ENCODE peak calls at places on chromosome 4, in nine cellular contexts. C, P, O, Y, J, F, A, M and L are unnamed samples.
A peak's percentile ranks its signal among the peaks of the same experiment; 100 is the strongest.

GRCh38 chr4:169745291-169745690 is 12.5 kb downstream of the HPF1 start:
- DNase-seq in C (no peak), P (peak; percentile 65), O (peak; percentile 48), Y (no peak), J (no peak), F (no peak), A (no peak), M (peak; percentile 68), L (no peak)

GRCh38 chr4:15182600-15183222 is 180.4 kb downstream of the CPEB2 start:
- DNase-seq in C (no peak), P (no peak), O (peak; percentile 49), Y (no peak), J (no peak), F (no peak), A (no peak), M (no peak), L (no peak)

GRCh38 chr4:187586892-187587291 is 408.7 kb upstream of the ZFP42 start:
- DNase-seq in C (no peak), P (peak; percentile 6), O (peak; percentile 5), Y (no peak), J (no peak), F (no peak), A (no peak), M (peak; percentile 29), L (no peak)

GRCh38 chr4:185638548-185639301 is 103.4 kb upstream of the PDLIM3 start:
- DNase-seq in C (no peak), P (peak; percentile 28), O (no peak), Y (no peak), J (no peak), F (no peak), A (no peak), M (peak; percentile 7), L (peak; percentile 22)

GRCh38 chr4:24855741-24856140 is 57.1 kb downstream of the CCDC149 start:
- DNase-seq in C (no peak), P (peak; percentile 29), O (no peak), Y (no peak), J (no peak), F (no peak), A (no peak), M (peak; percentile 45), L (no peak)

GRCh38 chr4:101349346-101350064 is 2.2 kb upstream of the PPP3CA start:
- DNase-seq in C (no peak), P (peak; percentile 68), O (no peak), Y (no peak), J (no peak), F (no peak), A (peak; percentile 73), M (peak; percentile 30), L (no peak)

GRCh38 chr4:185597532-185598188 is 62.4 kb upstream of the PDLIM3 start:
- DNase-seq in C (peak; percentile 20), P (peak; percentile 86), O (peak; percentile 80), Y (peak; percentile 77), J (peak; percentile 54), F (peak; percentile 80), A (peak; percentile 76), M (peak; percentile 73), L (peak; percentile 79)

GRCh38 chr4:17055788-17056187 is 157.3 kb upstream of the LDB2 start:
- DNase-seq in C (no peak), P (peak; percentile 95), O (peak; percentile 89), Y (no peak), J (no peak), F (no peak), A (no peak), M (peak; percentile 90), L (no peak)

GRCh38 chr4:56187601-56188177 is 199.6 kb downstream of the AASDH start:
- DNase-seq in C (no peak), P (no peak), O (no peak), Y (no peak), J (no peak), F (no peak), A (no peak), M (no peak), L (no peak)

GRCh38 chr4:138398297-138398696 is 156.1 kb upstream of the SLC7A11 start:
- DNase-seq in C (no peak), P (no peak), O (no peak), Y (no peak), J (no peak), F (no peak), A (no peak), M (no peak), L (no peak)

GRCh38 chr4:100289980-100290379 is 99.7 kb upstream of the DDIT4L start:
- DNase-seq in C (no peak), P (peak; percentile 44), O (no peak), Y (no peak), J (no peak), F (no peak), A (no peak), M (peak; percentile 40), L (no peak)

DNA sequence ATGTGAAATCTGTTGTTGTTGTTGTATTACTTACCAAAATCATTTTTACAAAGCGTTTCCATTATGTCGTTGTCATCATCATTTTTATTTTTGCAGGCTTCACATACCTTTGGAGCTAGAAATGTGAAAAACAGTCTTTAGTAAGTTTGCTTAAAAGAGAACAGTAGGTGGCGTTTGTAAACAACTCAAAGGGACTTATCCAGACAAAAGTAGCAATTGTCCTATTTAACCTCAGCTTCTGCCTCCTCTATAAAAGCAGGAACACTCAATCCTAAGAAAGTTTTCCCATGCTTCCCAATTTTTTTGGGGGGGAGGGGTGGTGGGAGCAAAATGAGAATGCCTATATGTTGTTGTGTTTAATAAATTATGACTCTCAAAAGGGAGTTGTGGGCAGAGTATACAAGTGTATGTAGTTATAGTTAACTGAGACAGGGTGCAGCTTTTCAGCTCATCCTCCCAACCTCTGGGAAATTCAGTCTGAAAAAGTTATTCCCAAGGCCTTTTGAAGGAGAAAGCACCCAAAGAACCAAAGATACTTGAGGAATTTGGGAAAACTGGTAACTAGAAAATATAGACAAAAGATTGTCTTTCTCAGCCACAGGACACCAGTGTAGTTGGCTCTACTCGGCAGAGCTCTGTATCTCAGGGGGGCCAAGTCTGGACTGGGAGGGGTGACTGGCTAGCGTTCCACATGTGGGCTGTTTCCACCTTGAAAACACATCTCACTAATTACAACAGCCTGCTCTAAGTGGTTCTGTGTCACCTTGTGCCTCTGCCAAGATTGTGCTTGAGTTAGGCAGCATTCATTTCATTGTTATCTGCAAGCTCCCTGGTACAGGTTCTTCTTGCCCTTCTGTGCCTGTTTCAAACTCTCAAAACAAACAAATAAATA is 2.8 kb downstream of the SFRP2 start:
- DNase-seq in C (no peak), P (peak; percentile 67), O (peak; percentile 49), Y (no peak), J (no peak), F (no peak), A (no peak), M (peak; percentile 63), L (no peak)
- TF ChIP-seq CTCF in C (peak; percentile 57), P (peak; percentile 45), O (peak; percentile 41), Y (peak; percentile 60), J (peak; percentile 38), F (no peak), A (no peak), M (peak; percentile 68), L (peak; percentile 34)

GRCh38 chr4:83767017-83767541 is 231.2 kb downstream of the GPAT3 start:
- DNase-seq in C (no peak), P (no peak), O (no peak), Y (no peak), J (no peak), F (no peak), A (no peak), M (no peak), L (no peak)

GRCh38 chr4:83768146-83768545 is 232.2 kb downstream of the GPAT3 start:
- DNase-seq in C (no peak), P (no peak), O (no peak), Y (no peak), J (no peak), F (no peak), A (no peak), M (no peak), L (no peak)

GRCh38 chr4:83772680-83773079 is 236.8 kb downstream of the GPAT3 start:
- DNase-seq in C (no peak), P (no peak), O (peak; percentile 6), Y (no peak), J (no peak), F (no peak), A (no peak), M (no peak), L (no peak)

GRCh38 chr4:83771113-83771705 is 235.3 kb downstream of the GPAT3 start:
- DNase-seq in C (no peak), P (peak; percentile 72), O (peak; percentile 72), Y (peak; percentile 31), J (peak; percentile 21), F (no peak), A (peak; percentile 34), M (peak; percentile 68), L (peak; percentile 48)
- TF ChIP-seq CTCF in C (peak; percentile 67), P (peak; percentile 89), O (peak; percentile 94), Y (peak; percentile 79), J (peak; percentile 80), F (no peak), A (no peak), M (peak; percentile 87), L (peak; percentile 73)

DNA sequence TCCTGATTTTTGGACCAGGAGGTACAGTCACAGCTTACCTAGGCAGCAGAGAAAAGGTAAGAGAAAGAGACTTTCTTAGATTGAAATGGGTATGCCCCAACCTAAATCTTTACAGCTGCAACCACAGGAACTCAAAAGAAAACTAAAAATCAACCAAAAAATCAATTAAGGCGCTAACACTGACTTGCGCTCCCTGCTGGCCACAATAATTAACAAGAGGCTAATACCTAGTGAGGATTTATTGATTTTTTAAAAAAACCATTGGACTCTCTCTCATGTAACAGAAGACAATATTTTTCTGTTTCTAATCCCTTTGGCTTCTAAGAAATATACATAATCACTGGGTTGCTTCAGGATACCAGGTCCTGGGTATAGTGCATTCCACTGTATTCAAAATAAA is 153.9 kb upstream of the TENM3 start:
- DNase-seq in C (no peak), P (peak; percentile 28), O (no peak), Y (no peak), J (no peak), F (no peak), A (no peak), M (no peak), L (peak; percentile 11)
- TF ChIP-seq CTCF in C (peak; percentile 29), P (no peak), O (no peak), Y (peak; percentile 49), J (peak; percentile 68), F (no peak), A (no peak), M (peak; percentile 28), L (peak; percentile 24)

GRCh38 chr4:112522389-112522788 is 6.4 kb upstream of the NEUROG2 start:
- DNase-seq in C (no peak), P (no peak), O (no peak), Y (no peak), J (no peak), F (peak; percentile 14), A (no peak), M (no peak), L (no peak)

GRCh38 chr4:112521123-112522116 is 5.4 kb upstream of the NEUROG2 start:
- DNase-seq in C (peak; percentile 41), P (no peak), O (no peak), Y (no peak), J (no peak), F (peak; percentile 56), A (no peak), M (no peak), L (peak; percentile 48)

GRCh38 chr4:112520598-112521122 is 4.7 kb upstream of the NEUROG2 start:
- DNase-seq in C (no peak), P (peak; percentile 38), O (no peak), Y (peak; percentile 8), J (no peak), F (peak; percentile 22), A (no peak), M (no peak), L (peak; percentile 3)

GRCh38 chr4:112523764-112524505 is 8.0 kb upstream of the NEUROG2 start:
- DNase-seq in C (peak; percentile 87), P (peak; percentile 65), O (no peak), Y (peak; percentile 75), J (peak; percentile 82), F (peak; percentile 86), A (peak; percentile 47), M (no peak), L (peak; percentile 86)

GRCh38 chr4:112523008-112523440 is 7.0 kb upstream of the NEUROG2 start:
- DNase-seq in C (peak; percentile 85), P (peak; percentile 73), O (peak; percentile 45), Y (peak; percentile 46), J (no peak), F (peak; percentile 69), A (no peak), M (peak; percentile 33), L (peak; percentile 67)
- TF ChIP-seq CTCF in C (peak; percentile 63), P (no peak), O (peak; percentile 38), Y (peak; percentile 34), J (no peak), F (no peak), A (no peak), M (no peak), L (peak; percentile 16)